ENCODE peak calls at places on chromosomes 2 and 18, in eight cellular contexts. J, B, T, P, S, R, Y and W are unnamed samples.

GRCh38 chr2:69474688-69475087 is 37.5 kb upstream of the NFU1 start:
- DNase-seq in S (no peak), R (no peak), P (no peak), Y (no peak), J (no peak), B (no peak), T (no peak), W (no peak)

GRCh38 chr18:12276736-12277554 is 22.8 kb downstream of the CIDEA start:
- DNase-seq in Y (no peak), R (peak; percentile 18), B (no peak), J (no peak), S (no peak), T (no peak), P (no peak), W (no peak)

GRCh38 chr18:48720655-48721025 is 181.8 kb downstream of the CTIF start:
- DNase-seq in R (no peak), P (no peak), Y (no peak), S (no peak), T (no peak), J (no peak), B (no peak), W (no peak)

GRCh38 chr2:86482034-86482433 is 40.9 kb downstream of the KDM3A start:
- DNase-seq in J (no peak), Y (no peak), R (peak; percentile 18), T (no peak), B (no peak), S (no peak), P (no peak), W (no peak)

GRCh38 chr2:236015171-236015570 is 153.0 kb downstream of the GBX2 start:
- DNase-seq in Y (no peak), T (no peak), P (no peak), J (no peak), R (no peak), S (no peak), B (no peak), W (no peak)

GRCh38 chr2:124193706-124194105 is 168.6 kb downstream of the CNTNAP5 start:
- DNase-seq in S (no peak), R (no peak), P (no peak), B (no peak), J (no peak), T (no peak), Y (no peak), W (no peak)

GRCh38 chr18:60552948-60553347 is 180.4 kb upstream of the MC4R start:
- DNase-seq in B (no peak), Y (no peak), R (no peak), T (no peak), S (no peak), J (no peak), P (no peak), W (no peak)

GRCh38 chr18:68262697-68263293 is 452.1 kb downstream of the TMX3 start:
- DNase-seq in J (no peak), S (peak; percentile 79), Y (no peak), P (no peak), R (peak; percentile 83), B (no peak), T (no peak), W (no peak)

GRCh38 chr2:192243488-192243887 is 48.8 kb upstream of the TMEFF2 start:
- DNase-seq in Y (no peak), S (peak; percentile 11), B (no peak), P (no peak), R (peak; percentile 63), J (no peak), T (no peak), W (no peak)

GRCh38 chr2:109129356-109129920 is 433 bp downstream of the SH3RF3 start:
- DNase-seq in Y (peak; percentile 33), P (no peak), B (no peak), J (peak; percentile 46), R (no peak), S (no peak), T (no peak), W (no peak)

GRCh38 chr2:66862871-66863650 is 428.1 kb downstream of the MEIS1 start:
- DNase-seq in B (no peak), T (no peak), J (no peak), P (no peak), S (peak; percentile 83), R (peak; percentile 90), Y (no peak), W (no peak)

GRCh38 chr18:48608581-48608980 is 69.8 kb downstream of the CTIF start:
- DNase-seq in B (no peak), J (no peak), P (no peak), Y (no peak), S (no peak), R (no peak), T (no peak), W (no peak)

GRCh38 chr2:238158807-238159539 is at the start of gene ERFE:
- DNase-seq in B (peak; percentile 74), R (peak; percentile 33), J (peak; percentile 79), Y (peak; percentile 59), T (peak; percentile 59), P (no peak), S (peak; percentile 34), W (peak; percentile 81)

GRCh38 chr18:13454363-13455150 is 236.0 kb downstream of the LDLRAD4 start:
- DNase-seq in B (no peak), P (no peak), J (no peak), S (no peak), T (peak; percentile 16), Y (no peak), R (no peak), W (no peak)

GRCh38 chr18:13452448-13452811 is 233.9 kb downstream of the LDLRAD4 start:
- DNase-seq in B (no peak), R (peak; percentile 14), J (peak; percentile 72), P (no peak), Y (no peak), S (no peak), T (peak; percentile 56), W (no peak)

GRCh38 chr18:13453714-13454113 is 235.2 kb downstream of the LDLRAD4 start:
- DNase-seq in B (no peak), J (no peak), P (no peak), S (no peak), R (no peak), T (peak; percentile 19), Y (no peak), W (no peak)

GRCh38 chr18:13451661-13452447 is 233.3 kb downstream of the LDLRAD4 start:
- DNase-seq in J (no peak), R (no peak), Y (no peak), B (no peak), P (no peak), T (peak; percentile 20), S (no peak), W (no peak)

GRCh38 chr18:13452851-13453524 is 234.4 kb downstream of the LDLRAD4 start:
- DNase-seq in T (peak; percentile 38), S (no peak), P (no peak), B (no peak), Y (no peak), J (no peak), R (no peak), W (no peak)
- H3K4me1 ChIP-seq in T (peaks cover 11% of the 10 kb centered on the region), S (no peaks in the 10 kb centered on the region), P (peaks cover 12% of the 10 kb centered on the region), B (no peaks in the 10 kb centered on the region), Y (peaks cover 4% of the 10 kb centered on the region), J (peaks cover 5% of the 10 kb centered on the region), R (no peaks in the 10 kb centered on the region), W (no peaks in the 10 kb centered on the region)

GRCh38 chr18:10008006-10008647 is 94.3 kb downstream of the VAPA start:
- DNase-seq in S (no peak), P (no peak), Y (no peak), T (no peak), B (no peak), J (no peak), R (no peak), W (peak; percentile 14)

GRCh38 chr18:10012526-10012925 is 98.7 kb downstream of the VAPA start:
- DNase-seq in R (no peak), T (no peak), S (no peak), P (no peak), J (no peak), B (no peak), Y (no peak), W (no peak)

GRCh38 chr18:10009321-10010144 is 95.7 kb downstream of the VAPA start:
- DNase-seq in R (no peak), Y (no peak), S (no peak), P (no peak), J (no peak), B (no peak), T (no peak), W (peak; percentile 16)

GRCh38 chr18:10013621-10014543 is 100.1 kb downstream of the VAPA start:
- DNase-seq in J (no peak), B (no peak), R (no peak), S (no peak), Y (no peak), P (no peak), T (no peak), W (peak; percentile 16)

GRCh38 chr18:10010611-10011015 is 96.8 kb downstream of the VAPA start:
- DNase-seq in T (no peak), Y (no peak), J (peak; percentile 87), P (no peak), R (peak; percentile 92), B (no peak), S (peak; percentile 92), W (no peak)
- H2AFZ ChIP-seq in T (no peak overlapping the region), Y (no peak overlapping the region), J (no peak overlapping the region), P (no peak overlapping the region), R (peak overlapping the region; percentile 34), B (no peak overlapping the region), S (peak overlapping the region; percentile 36), W (no peak overlapping the region)

DNA sequence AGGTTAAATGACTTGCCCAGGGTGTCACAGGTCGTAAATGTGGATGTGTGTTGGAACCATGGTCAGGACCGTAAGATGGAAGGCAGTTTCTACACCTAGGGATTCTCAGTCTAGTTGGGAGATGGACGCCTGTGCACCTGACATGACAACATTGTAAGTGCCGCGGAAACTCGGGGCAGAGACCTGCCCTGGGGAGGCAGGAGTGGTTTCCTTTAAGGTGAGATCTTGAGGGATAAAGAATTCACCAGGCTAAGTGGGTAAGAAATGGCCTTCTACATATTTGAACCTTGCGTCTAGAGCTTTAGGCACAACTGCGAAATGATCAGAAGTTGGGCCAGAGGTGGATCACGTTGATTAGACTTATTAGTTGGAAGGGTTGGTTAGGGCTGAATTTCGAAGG is 1.6 kb downstream of the DGKD start:
- DNase-seq in P (no peak), R (no peak), Y (no peak), J (no peak), T (no peak), B (no peak), S (no peak), W (no peak)
- H3K4me1 ChIP-seq in P (peaks cover 3% of the 10 kb centered on the region), R (peaks cover 7% of the 10 kb centered on the region), Y (peaks cover 9% of the 10 kb centered on the region), J (peaks cover 21% of the 10 kb centered on the region), T (no peaks in the 10 kb centered on the region), B (peaks cover 36% of the 10 kb centered on the region), S (no peaks in the 10 kb centered on the region), W (peaks cover 32% of the 10 kb centered on the region)

GRCh38 chr2:212181646-212182045 is 357.0 kb downstream of the ERBB4 start:
- DNase-seq in J (no peak), S (no peak), T (no peak), R (no peak), Y (no peak), B (no peak), P (no peak), W (no peak)

GRCh38 chr2:212180684-212181083 is 357.9 kb downstream of the ERBB4 start:
- DNase-seq in T (no peak), B (no peak), J (no peak), S (no peak), Y (no peak), R (no peak), P (no peak), W (no peak)

DNA sequence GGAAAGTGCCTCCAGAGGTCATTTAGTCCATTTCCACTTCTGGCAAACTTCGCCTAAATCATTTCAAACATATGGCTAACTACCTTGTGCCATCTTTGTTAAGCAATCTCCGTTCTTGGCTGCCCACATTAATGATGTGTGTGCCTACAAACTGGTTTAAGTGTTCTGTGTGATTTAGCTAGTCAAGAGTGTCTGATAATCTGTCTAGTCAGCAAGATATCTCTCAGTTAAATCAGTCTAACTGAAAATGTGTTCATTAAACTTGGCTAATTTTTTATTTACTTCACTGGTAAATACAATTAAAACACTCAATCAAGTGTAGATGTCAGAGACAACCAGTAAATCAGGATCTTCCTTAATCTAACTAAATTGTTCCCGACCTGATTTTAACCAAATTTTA is 352.4 kb downstream of the ERBB4 start:
- DNase-seq in Y (no peak), B (no peak), R (no peak), S (no peak), P (no peak), T (no peak), J (no peak), W (no peak)
- H2AFZ ChIP-seq in Y (no peak overlapping the region), B (no peak overlapping the region), R (no peak overlapping the region), S (no peak overlapping the region), P (no peak overlapping the region), T (no peak overlapping the region), J (no peak overlapping the region), W (no peak overlapping the region)